ENCODE peak calls at places on chromosome 5, in four cellular contexts. K is breast epithelium, Z is A549, X is IMR-90. U is an unnamed sample.
A peak's percentile ranks its signal among the peaks of the same experiment; 100 is the strongest.

GRCh38 chr5:29878599-29878998 is 1314.9 kb upstream of the CDH6 start:
- DNase-seq in K (no peak), X (no peak), Z (no peak), U (no peak)

GRCh38 chr5:10338996-10339903 is 14.2 kb upstream of the MARCHF6 start:
- DNase-seq in K (no peak), Z (no peak), X (no peak), U (no peak)

GRCh38 chr5:174997688-174998087 is 273.3 kb downstream of the MSX2 start:
- DNase-seq in K (no peak), Z (no peak), X (no peak), U (no peak)

GRCh38 chr5:74497706-74498105 is 142.8 kb downstream of the ENC1 start:
- DNase-seq in Z (no peak), K (no peak), X (peak; percentile 25), U (no peak)

GRCh38 chr5:128844354-128844923 is 120.8 kb upstream of the SLC27A6 start:
- DNase-seq in X (peak; percentile 28), Z (peak; percentile 6), K (no peak), U (no peak)

GRCh38 chr5:58403822-58404433 is 56.0 kb downstream of the PLK2 start:
- DNase-seq in X (no peak), K (no peak), Z (no peak), U (no peak)

GRCh38 chr5:112005533-112005926 is 248.5 kb upstream of the NREP start:
- DNase-seq in Z (no peak), K (no peak), X (peak; percentile 50), U (no peak)

GRCh38 chr5:158640581-158640980 is 459.1 kb downstream of the EBF1 start:
- DNase-seq in X (peak; percentile 26), Z (no peak), K (no peak), U (no peak)

GRCh38 chr5:115450741-115451140 is 93.8 kb downstream of the FEM1C start:
- DNase-seq in X (peak; percentile 92), Z (no peak), K (no peak), U (no peak)

GRCh38 chr5:25414746-25415145 is 770.0 kb upstream of the CDH10 start:
- DNase-seq in K (no peak), Z (no peak), X (no peak), U (no peak)

GRCh38 chr5:19616821-19617220 is 371.2 kb downstream of the CDH18 start:
- DNase-seq in X (no peak), K (no peak), Z (no peak), U (no peak)

GRCh38 chr5:56183507-56183906 is 49.6 kb downstream of the ANKRD55 start:
- DNase-seq in K (no peak), Z (peak; percentile 66), X (peak; percentile 98), U (no peak)

GRCh38 chr5:135248801-135249231 is 150.2 kb downstream of the MACROH2A1 start:
- DNase-seq in K (no peak), Z (no peak), X (no peak), U (no peak)

GRCh38 chr5:95620030-95620869 is at the start of gene GPR150:
- DNase-seq in K (no peak), Z (peak; percentile 60), X (peak; percentile 37), U (no peak)

GRCh38 chr5:169273451-169273850 is 27.5 kb downstream of the SLIT3 start:
- DNase-seq in K (no peak), X (no peak), Z (no peak), U (no peak)

GRCh38 chr5:52603742-52604141 is 184.0 kb upstream of the ITGA1 start:
- DNase-seq in Z (no peak), K (no peak), X (no peak), U (no peak)

GRCh38 chr5:132457371-132458225 is 33.0 kb downstream of the IRF1 start:
- DNase-seq in K (no peak), X (peak; percentile 89), Z (no peak), U (no peak)

GRCh38 chr5:78547731-78548189 is 100.8 kb downstream of the LHFPL2 start:
- DNase-seq in Z (no peak), K (peak; percentile 57), X (peak; percentile 84), U (no peak)

GRCh38 chr5:39192449-39193160 is 26.8 kb downstream of the FYB1 start:
- DNase-seq in X (no peak), Z (no peak), K (no peak), U (no peak)

GRCh38 chr5:141637266-141637692 is 482 bp downstream of the RELL2 start:
- DNase-seq in Z (no peak), K (no peak), X (no peak), U (no peak)

GRCh38 chr5:56813302-56813701 is 2.0 kb upstream of the MAP3K1 start:
- DNase-seq in Z (no peak), X (no peak), K (no peak), U (no peak)

GRCh38 chr5:6715271-6715670 is 2.0 kb downstream of the TENT4A start:
- DNase-seq in Z (no peak), X (no peak), K (peak; percentile 13), U (no peak)
- H3K4me1 ChIP-seq in Z (peaks cover 25% of the 10 kb centered on the region), X (peaks cover 27% of the 10 kb centered on the region), K (peaks cover 30% of the 10 kb centered on the region), U (peaks cover 65% of the 10 kb centered on the region)

GRCh38 chr5:42718591-42718990 is 38.0 kb upstream of the CCDC152 start:
- DNase-seq in X (no peak), Z (no peak), K (no peak), U (no peak)
- H3K4me1 ChIP-seq in X (no peaks in the 10 kb centered on the region), Z (no peaks in the 10 kb centered on the region), K (no peaks in the 10 kb centered on the region), U (no peaks in the 10 kb centered on the region)

DNA sequence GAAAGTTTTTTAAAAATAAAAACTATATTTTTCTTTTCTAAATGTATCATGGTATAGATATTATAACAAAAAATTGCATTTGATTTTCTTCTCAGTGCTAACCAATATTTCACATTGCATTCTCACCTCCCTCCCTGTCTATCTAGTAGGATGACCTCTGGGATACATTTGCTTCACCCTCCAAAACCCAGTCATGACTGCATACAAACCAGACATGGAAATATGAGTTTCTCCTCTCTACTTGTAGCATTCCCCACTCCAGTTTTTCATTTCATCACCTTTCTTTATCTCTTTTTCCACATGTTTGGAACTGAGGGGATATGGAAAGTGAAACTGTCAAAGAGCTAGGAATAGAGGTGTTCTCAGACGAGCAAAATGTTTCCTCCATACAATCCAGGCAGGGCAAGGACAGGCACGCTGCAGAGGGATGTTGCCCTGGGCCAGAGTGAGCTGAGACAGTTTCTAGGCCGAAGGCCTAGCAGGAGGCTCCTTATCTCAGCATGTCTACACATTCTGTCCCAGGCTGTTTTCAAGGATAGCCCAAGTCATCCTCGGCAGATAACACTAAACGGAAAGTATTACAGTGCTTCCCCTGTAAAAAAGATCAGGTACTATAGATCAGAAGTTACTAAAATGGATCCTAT is 46.7 kb downstream of the MEF2C start:
- DNase-seq in Z (no peak), K (no peak), X (peak; percentile 19), U (no peak)
- H3K4me1 ChIP-seq in Z (no peaks in the 10 kb centered on the region), K (no peaks in the 10 kb centered on the region), X (peaks cover 5% of the 10 kb centered on the region), U (peaks cover 17% of the 10 kb centered on the region)

GRCh38 chr5:6734781-6735180 is 21.5 kb downstream of the TENT4A start:
- DNase-seq in Z (no peak), X (no peak), K (no peak), U (no peak)

GRCh38 chr5:6733411-6734242 is 20.4 kb downstream of the TENT4A start:
- DNase-seq in Z (no peak), X (peak; percentile 94), K (no peak), U (no peak)

GRCh38 chr5:6731465-6732237 is 18.4 kb downstream of the TENT4A start:
- DNase-seq in X (peak; percentile 41), Z (no peak), K (no peak), U (no peak)

GRCh38 chr5:6734243-6734695 is 21.0 kb downstream of the TENT4A start:
- DNase-seq in K (no peak), Z (no peak), X (peak; percentile 56), U (no peak)

GRCh38 chr5:6732634-6733410 is 19.6 kb downstream of the TENT4A start:
- DNase-seq in Z (no peak), K (no peak), X (peak; percentile 79), U (no peak)
- H3K4me1 ChIP-seq in Z (peaks cover 39% of the 10 kb centered on the region), K (peaks cover 9% of the 10 kb centered on the region), X (peaks cover 45% of the 10 kb centered on the region), U (peaks cover 78% of the 10 kb centered on the region)

DNA sequence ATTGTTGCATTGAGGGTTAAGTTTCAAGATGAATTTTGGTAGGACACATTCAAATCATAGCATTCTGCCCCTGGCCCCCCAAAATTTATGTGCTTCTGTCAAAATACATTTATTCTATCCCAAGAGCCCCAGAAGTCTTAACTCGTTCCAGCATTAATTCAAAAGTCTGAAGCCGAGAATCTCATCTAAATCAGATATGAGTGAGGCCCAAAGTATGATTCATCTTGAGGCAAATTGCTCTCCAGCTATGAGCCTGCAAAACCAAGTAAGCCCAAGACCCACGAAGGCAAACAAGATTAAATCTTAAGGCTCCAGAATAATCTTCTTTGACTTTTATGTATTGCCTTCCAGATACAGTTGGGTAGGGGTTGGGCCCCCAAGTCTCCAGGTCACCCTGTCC is 19.2 kb downstream of the TNPO1 start:
- DNase-seq in K (no peak), X (no peak), Z (no peak), U (no peak)
- H3K4me1 ChIP-seq in K (peaks cover 5% of the 10 kb centered on the region), X (peaks cover 9% of the 10 kb centered on the region), Z (peaks cover 87% of the 10 kb centered on the region), U (peaks cover 37% of the 10 kb centered on the region)

DNA sequence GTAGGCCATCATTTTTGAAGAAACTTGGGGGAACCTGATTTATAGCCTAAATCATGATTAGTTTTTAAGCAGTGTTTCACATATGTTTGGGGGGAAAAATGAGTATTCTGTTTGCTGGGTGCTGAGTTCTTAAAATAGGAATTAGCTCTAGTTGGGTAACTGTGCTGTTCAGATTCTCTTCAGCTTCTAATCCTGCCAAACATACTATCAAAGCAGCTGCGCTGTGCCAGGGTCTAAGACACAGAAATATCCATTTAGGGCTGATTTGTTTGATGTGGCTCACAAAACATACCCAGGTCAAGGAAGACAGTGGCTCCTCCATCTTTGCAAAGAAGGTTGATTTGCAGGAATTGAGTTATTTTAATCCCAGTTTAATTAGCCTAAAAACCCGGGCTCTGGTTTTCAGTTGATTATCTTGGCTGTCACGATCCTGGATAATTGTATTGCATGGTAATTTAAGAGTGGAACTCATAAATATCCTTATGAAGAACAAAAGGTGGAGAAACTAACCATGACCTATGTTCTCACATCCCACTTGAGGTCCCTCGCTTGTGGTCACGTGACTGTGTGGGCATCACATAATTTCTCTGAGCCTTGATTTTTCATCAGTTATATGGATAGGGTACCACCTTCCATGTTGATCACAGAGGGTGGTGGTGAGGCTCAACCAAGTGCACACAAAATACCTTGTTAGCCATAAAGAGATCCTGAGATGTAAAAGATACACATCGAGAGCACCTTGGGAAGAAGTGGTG is 18.7 kb downstream of the CYFIP2 start:
- DNase-seq in K (no peak), X (no peak), Z (no peak), U (no peak)
- H3K4me1 ChIP-seq in K (no peaks in the 10 kb centered on the region), X (no peaks in the 10 kb centered on the region), Z (peaks cover 5% of the 10 kb centered on the region), U (no peaks in the 10 kb centered on the region)

GRCh38 chr5:151127926-151128325 is 29.7 kb downstream of the ANXA6 start:
- DNase-seq in X (no peak), Z (no peak), K (no peak), U (no peak)
- H3K4me1 ChIP-seq in X (peaks cover 2% of the 10 kb centered on the region), Z (peaks cover 7% of the 10 kb centered on the region), K (no peaks in the 10 kb centered on the region), U (no peaks in the 10 kb centered on the region)

DNA sequence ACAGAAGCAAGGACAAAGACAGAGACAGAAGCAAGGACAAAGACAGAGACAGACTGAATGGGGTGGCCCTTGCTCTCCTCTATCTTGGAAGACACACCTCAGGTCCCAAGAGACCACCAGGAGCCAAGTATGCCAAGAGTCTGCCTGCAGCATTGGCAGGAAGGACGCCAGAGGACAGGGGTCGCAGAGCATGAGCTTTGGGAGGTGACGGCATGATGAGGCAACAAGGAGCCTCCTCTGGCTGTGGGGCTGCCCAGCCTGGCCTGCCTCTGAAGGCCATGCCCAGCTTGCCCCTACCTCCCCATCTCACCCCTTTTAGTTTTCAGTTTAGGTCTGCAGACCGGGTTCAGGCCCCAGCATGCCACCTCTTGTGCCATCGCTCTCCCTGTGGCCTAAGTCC is 17.6 kb downstream of the PDGFRB start:
- DNase-seq in X (peak; percentile 65), K (no peak), Z (no peak), U (no peak)
- H3K4me1 ChIP-seq in X (peaks cover 64% of the 10 kb centered on the region), K (peaks cover 11% of the 10 kb centered on the region), Z (peaks cover 52% of the 10 kb centered on the region), U (peaks cover 95% of the 10 kb centered on the region)